ENCODE peak calls at places on chromosomes 7 and 10, in six cellular contexts. D is NCI-H1092, R is Right ventricle myocardium superior, E is anterior cingulate cortex, G is hepatocyte, A is RCC 7860. L is an unnamed sample.

GRCh38 chr10:22911889-22912762 is 15.7 kb upstream of the ARMC3 start:
- DNase-seq in D (peak), R (no peak), E (no peak), G (peak), A (no peak), L (no peak)

GRCh38 chr10:11595395-11595692 is 16.1 kb downstream of the USP6NL start:
- DNase-seq in D (no peak), R (no peak), E (no peak), G (no peak), A (peak), L (no peak)

GRCh38 chr10:86291616-86292340 is 74.8 kb downstream of the GRID1 start:
- DNase-seq in D (no peak), R (no peak), E (no peak), G (no peak), A (no peak), L (no peak)

GRCh38 chr7:134686782-134687181 is 40.1 kb downstream of the BPGM start:
- DNase-seq in D (no peak), R (no peak), E (no peak), G (peak), A (peak), L (no peak)

GRCh38 chr10:94065344-94065743 is 71.6 kb downstream of the PLCE1 start:
- DNase-seq in D (no peak), R (no peak), E (no peak), G (peak), A (no peak), L (no peak)

GRCh38 chr10:133366130-133366478 is 7.0 kb downstream of the ECHS1 start:
- DNase-seq in D (no peak), R (no peak), E (no peak), G (no peak), A (no peak), L (no peak)

GRCh38 chr10:24446739-24447138 is 237.8 kb downstream of the KIAA1217 start:
- DNase-seq in D (no peak), R (no peak), E (no peak), G (no peak), A (peak), L (no peak)

GRCh38 chr10:104485632-104486031 is 132.0 kb downstream of the CFAP58 start:
- DNase-seq in D (no peak), R (no peak), E (no peak), G (no peak), A (no peak), L (no peak)

GRCh38 chr10:451021-451471 is 238.4 kb downstream of the DIP2C start:
- DNase-seq in D (no peak), R (no peak), E (no peak), G (no peak), A (no peak), L (peak)

GRCh38 chr10:114694735-114695134 is 36.7 kb upstream of the ABLIM1 start:
- DNase-seq in D (peak), R (peak), E (no peak), G (peak), A (no peak), L (no peak)

GRCh38 chr7:97024209-97025129 is at the start of gene DLX5:
- DNase-seq in D (peak), R (no peak), E (no peak), G (peak), A (no peak), L (peak)

GRCh38 chr7:70092314-70093303 is 494.3 kb downstream of the AUTS2 start:
- DNase-seq in D (peak), R (no peak), E (no peak), G (peak), A (no peak), L (peak)

GRCh38 chr10:13765641-13766341 is 179.0 kb downstream of the PRPF18 start:
- DNase-seq in D (no peak), R (no peak), E (no peak), G (peak), A (peak), L (no peak)

GRCh38 chr10:17503795-17504194 is 49.4 kb upstream of the ST8SIA6 start:
- DNase-seq in D (no peak), R (no peak), E (no peak), G (no peak), A (no peak), L (no peak)

GRCh38 chr7:137094-137861 is 55.1 kb upstream of the FAM20C start:
- DNase-seq in D (no peak), R (peak), E (no peak), G (no peak), A (no peak), L (no peak)

GRCh38 chr10:62844280-62845011 is 28.3 kb upstream of the EGR2 start:
- DNase-seq in D (no peak), R (no peak), E (no peak), G (no peak), A (no peak), L (no peak)

GRCh38 chr7:134121632-134122139 is 5.5 kb upstream of the LRGUK start:
- DNase-seq in D (no peak), R (no peak), E (no peak), G (no peak), A (no peak), L (no peak)

GRCh38 chr10:93139059-93139658 is 65.5 kb downstream of the CYP26A1 start:
- DNase-seq in D (no peak), R (no peak), E (no peak), G (no peak), A (no peak), L (no peak)

GRCh38 chr7:159120540-159120919 is 24.1 kb downstream of the VIPR2 start:
- DNase-seq in D (no peak), R (no peak), E (no peak), G (no peak), A (no peak), L (no peak)

GRCh38 chr10:15469066-15469465 is 98.0 kb upstream of the FAM171A1 start:
- DNase-seq in D (no peak), R (no peak), E (no peak), G (no peak), A (no peak), L (no peak)

GRCh38 chr7:112453505-112454171 is 3.4 kb downstream of the IFRD1 start:
- DNase-seq in D (no peak), R (no peak), E (no peak), G (no peak), A (no peak), L (no peak)

GRCh38 chr7:156080046-156080445 is 267.8 kb upstream of the SHH start:
- DNase-seq in D (no peak), R (no peak), E (no peak), G (no peak), A (no peak), L (no peak)

GRCh38 chr10:33237736-33238624 is 96.5 kb downstream of the NRP1 start:
- DNase-seq in D (no peak), R (no peak), E (no peak), G (peak), A (peak), L (no peak)

GRCh38 chr10:76209135-76209534 is 777.7 kb downstream of the LRMDA start:
- DNase-seq in D (no peak), R (no peak), E (no peak), G (no peak), A (no peak), L (no peak)

GRCh38 chr10:29734980-29735627 is 100.3 kb upstream of the SVIL start:
- DNase-seq in D (no peak), R (peak), E (no peak), G (peak), A (peak), L (peak)

GRCh38 chr10:129364949-129365348 is 102.1 kb upstream of the MGMT start:
- DNase-seq in D (no peak), R (no peak), E (no peak), G (no peak), A (no peak), L (no peak)

GRCh38 chr10:18665815-18666558 is 6.8 kb downstream of the ARL5B start:
- DNase-seq in D (no peak), R (no peak), E (no peak), G (no peak), A (no peak), L (no peak)